ENCODE peak calls at places on chromosomes 16 and 17, in nine cellular contexts. G, Z, B, R, Y, E, X, L and Q are unnamed samples.

GRCh38 chr16:86201746-86202145 is 302.8 kb downstream of the IRF8 start:
- DNase-seq in G (no peak), Z (no peak), B (no peak), R (no peak), Y (no peak), E (no peak), X (no peak), L (no peak), Q (no peak)

GRCh38 chr17:77883213-77883650 is 75.3 kb upstream of the TNRC6C start:
- DNase-seq in G (no peak), Z (no peak), B (no peak), R (no peak), Y (no peak), E (no peak), X (no peak), L (no peak), Q (no peak)

GRCh38 chr17:31492880-31493655 is 101.6 kb downstream of the RAB11FIP4 start:
- DNase-seq in G (no peak), Z (peak; percentile 74), B (no peak), R (no peak), Y (no peak), E (no peak), X (no peak), L (peak; percentile 55), Q (no peak)

GRCh38 chr16:85614338-85615013 is 1.4 kb downstream of the GSE1 start:
- DNase-seq in G (peak; percentile 56), Z (no peak), B (no peak), R (no peak), Y (no peak), E (no peak), X (no peak), L (no peak), Q (no peak)

GRCh38 chr16:8869212-8869987 is 594 bp upstream of the CARHSP1 start:
- DNase-seq in G (peak; percentile 50), Z (no peak), B (no peak), R (no peak), Y (no peak), E (no peak), X (no peak), L (no peak), Q (no peak)

GRCh38 chr16:85382717-85383118 is 230.4 kb upstream of the GSE1 start:
- DNase-seq in G (no peak), Z (no peak), B (no peak), R (no peak), Y (no peak), E (no peak), X (no peak), L (no peak), Q (no peak)

GRCh38 chr17:2912754-2913153 is 116.5 kb downstream of the RAP1GAP2 start:
- DNase-seq in G (no peak), Z (peak; percentile 34), B (no peak), R (no peak), Y (no peak), E (no peak), X (no peak), L (no peak), Q (no peak)

GRCh38 chr17:2723505-2723996 is 12.0 kb upstream of the CLUH start:
- DNase-seq in G (no peak), Z (no peak), B (no peak), R (no peak), Y (no peak), E (no peak), X (no peak), L (no peak), Q (no peak)

GRCh38 chr16:1614226-1615102 is 2.3 kb downstream of the CRAMP1 start:
- DNase-seq in G (peak; percentile 61), Z (peak; percentile 52), B (peak; percentile 18), R (no peak), Y (peak; percentile 56), E (no peak), X (no peak), L (no peak), Q (no peak)

GRCh38 chr16:80663078-80663477 is 122.3 kb downstream of the DYNLRB2 start:
- DNase-seq in G (no peak), Z (peak; percentile 63), B (no peak), R (no peak), Y (no peak), E (no peak), X (no peak), L (no peak), Q (no peak)

GRCh38 chr17:16250635-16251034 is 33.6 kb downstream of the PIGL start:
- DNase-seq in G (no peak), Z (no peak), B (no peak), R (no peak), Y (peak; percentile 63), E (no peak), X (no peak), L (no peak), Q (no peak)

GRCh38 chr16:69118468-69118867 is 13.0 kb downstream of the HAS3 start:
- DNase-seq in G (no peak), Z (no peak), B (no peak), R (no peak), Y (no peak), E (no peak), X (no peak), L (no peak), Q (no peak)

GRCh38 chr17:19020016-19020415 is 15.5 kb upstream of the FAM83G start:
- DNase-seq in G (no peak), Z (no peak), B (no peak), R (no peak), Y (no peak), E (peak; percentile 43), X (no peak), L (no peak), Q (no peak)

GRCh38 chr16:75196826-75197225 is 10.1 kb downstream of the CTRB2 start:
- DNase-seq in G (no peak), Z (no peak), B (no peak), R (no peak), Y (no peak), E (no peak), X (no peak), L (no peak), Q (no peak)

GRCh38 chr17:42329025-42329976 is 41.0 kb downstream of the STAT5A start:
- DNase-seq in G (no peak), Z (peak; percentile 23), B (peak; percentile 43), R (no peak), Y (peak; percentile 58), E (no peak), X (no peak), L (no peak), Q (no peak)

GRCh38 chr17:44200478-44201155 is 933 bp upstream of the ATXN7L3 start:
- DNase-seq in G (no peak), Z (peak; percentile 84), B (no peak), R (no peak), Y (no peak), E (no peak), X (no peak), L (no peak), Q (no peak)

GRCh38 chr17:81898029-81898866 is 3.8 kb upstream of the NPB start:
- DNase-seq in G (no peak), Z (no peak), B (no peak), R (no peak), Y (peak; percentile 43), E (no peak), X (no peak), L (no peak), Q (no peak)

GRCh38 chr16:55370762-55371482 is 46.9 kb downstream of the IRX6 start:
- DNase-seq in G (peak; percentile 76), Z (peak; percentile 81), B (peak; percentile 60), R (peak; percentile 62), Y (peak; percentile 45), E (no peak), X (peak; percentile 13), L (peak; percentile 79), Q (peak; percentile 37)

GRCh38 chr17:80060629-80061028 is 24.2 kb downstream of the CCDC40 start:
- DNase-seq in G (no peak), Z (no peak), B (no peak), R (no peak), Y (no peak), E (no peak), X (no peak), L (no peak), Q (no peak)

GRCh38 chr17:4691686-4692085 is 12.3 kb downstream of the PELP1 start:
- DNase-seq in G (no peak), Z (no peak), B (no peak), R (no peak), Y (peak; percentile 42), E (no peak), X (no peak), L (no peak), Q (no peak)